ENCODE peak calls at places on chromosomes 2 and 18, in eight cellular contexts. C is islet precursor cell; V is posterior cingulate gyrus; R is NCI-H1417; Q is foreskin keratinocyte; S is occipital lobe; P is activated effector memory CD4-positive, alpha-beta T cell treated with anti-CD3 and anti-CD28 coated beads, Interleukin-2, amount 50 U/mL, for 16 hours; X is GM20000. W is an unnamed sample.

GRCh38 chr18:47953471-47953931 is 23.0 kb upstream of the SMAD2 start:
- DNase-seq in C (peak), V (peak), R (no peak), Q (peak), S (peak), P (peak), X (no peak), W (peak)

GRCh38 chr18:29161429-29161828 is 984.5 kb upstream of the CDH2 start:
- DNase-seq in C (no peak), V (no peak), R (no peak), Q (no peak), S (no peak), P (no peak), X (no peak), W (no peak)

GRCh38 chr2:125364181-125364806 is 1291.7 kb upstream of the GYPC start:
- DNase-seq in C (no peak), V (no peak), R (no peak), Q (no peak), S (no peak), P (no peak), X (no peak), W (no peak)

GRCh38 chr18:45168883-45169585 is 446.2 kb upstream of the SLC14A2 start:
- DNase-seq in C (no peak), V (no peak), R (no peak), Q (peak), S (no peak), P (no peak), X (no peak), W (no peak)

GRCh38 chr18:49899647-49900330 is 86.5 kb upstream of the ACAA2 start:
- DNase-seq in C (no peak), V (no peak), R (peak), Q (no peak), S (no peak), P (no peak), X (no peak), W (no peak)

GRCh38 chr2:219440388-219441256 is 6.0 kb downstream of the SPEG start:
- DNase-seq in C (no peak), V (no peak), R (no peak), Q (peak), S (no peak), P (no peak), X (no peak), W (no peak)

GRCh38 chr2:8144785-8145184 is 537.1 kb upstream of the ID2 start:
- DNase-seq in C (no peak), V (no peak), R (no peak), Q (no peak), S (no peak), P (no peak), X (no peak), W (no peak)

GRCh38 chr2:157497603-157498314 is 53.9 kb upstream of the CYTIP start:
- DNase-seq in C (no peak), V (no peak), R (no peak), Q (no peak), S (no peak), P (no peak), X (peak), W (peak)

GRCh38 chr2:186551323-186552050 is 38.4 kb upstream of the ITGAV start:
- DNase-seq in C (no peak), V (no peak), R (no peak), Q (no peak), S (no peak), P (no peak), X (no peak), W (no peak)

GRCh38 chr2:175854149-175854548 is 147.9 kb downstream of the LNPK start:
- DNase-seq in C (no peak), V (no peak), R (peak), Q (no peak), S (no peak), P (no peak), X (no peak), W (no peak)

GRCh38 chr2:160901631-160902030 is 258.6 kb upstream of the TANK start:
- DNase-seq in C (no peak), V (no peak), R (no peak), Q (no peak), S (no peak), P (no peak), X (no peak), W (no peak)

GRCh38 chr2:23545391-23545790 is 160.4 kb downstream of the KLHL29 start:
- DNase-seq in C (peak), V (no peak), R (peak), Q (no peak), S (no peak), P (no peak), X (no peak), W (no peak)

GRCh38 chr2:205772983-205773382 is 90.7 kb downstream of the NRP2 start:
- DNase-seq in C (no peak), V (no peak), R (peak), Q (no peak), S (no peak), P (no peak), X (no peak), W (no peak)

GRCh38 chr2:103960126-103960508 is 893.8 kb upstream of the POU3F3 start:
- DNase-seq in C (no peak), V (no peak), R (no peak), Q (no peak), S (no peak), P (no peak), X (no peak), W (no peak)

GRCh38 chr2:9057939-9058761 is 54.7 kb upstream of the MBOAT2 start:
- DNase-seq in C (no peak), V (no peak), R (no peak), Q (peak), S (no peak), P (no peak), X (no peak), W (no peak)

GRCh38 chr2:39550701-39551285 is 113.7 kb upstream of the MAP4K3 start:
- DNase-seq in C (no peak), V (no peak), R (no peak), Q (no peak), S (no peak), P (no peak), X (no peak), W (no peak)

GRCh38 chr18:58694720-58695468 is 23.6 kb downstream of the MALT1 start:
- DNase-seq in C (no peak), V (no peak), R (no peak), Q (no peak), S (no peak), P (no peak), X (no peak), W (no peak)

W was measured in GM13976.